ENCODE peak calls at places on chromosome 2, in four cellular contexts. K, N, V and X are unnamed samples. For H3K9me1, the result is how much of the 10 kb centered on the place peaks cover.

GRCh38 chr2:74373985-74374384 is 6.1 kb downstream of the DCTN1 start:
- DNase-seq in K (no peak), N (no peak), V (no peak), X (no peak)

GRCh38 chr2:108575132-108575966 is 41.1 kb downstream of the LIMS1 start:
- DNase-seq in K (no peak), N (peak), V (no peak), X (no peak)

GRCh38 chr2:224948005-224948404 is 94.3 kb downstream of the DOCK10 start:
- DNase-seq in K (no peak), N (no peak), V (no peak), X (no peak)

GRCh38 chr2:40361478-40361877 is 90.4 kb downstream of the SLC8A1 start:
- DNase-seq in K (no peak), N (no peak), V (no peak), X (no peak)

GRCh38 chr2:172084734-172085459 is 410 bp upstream of the DLX1 start:
- DNase-seq in K (peak), N (peak), V (peak), X (peak)

GRCh38 chr2:106789185-106789584 is 96.8 kb downstream of the ST6GAL2 start:
- DNase-seq in K (no peak), N (no peak), V (peak), X (no peak)

GRCh38 chr2:7057865-7058400 is 140.7 kb downstream of the RNF144A start:
- DNase-seq in K (no peak), N (no peak), V (no peak), X (no peak)

GRCh38 chr2:99640568-99641215 is 150.9 kb upstream of the REV1 start:
- DNase-seq in K (no peak), N (peak), V (no peak), X (no peak)

GRCh38 chr2:44290271-44290670 is 15.0 kb downstream of the SLC3A1 start:
- DNase-seq in K (no peak), N (peak), V (no peak), X (no peak)

GRCh38 chr2:32932825-32933755 is 13.7 kb upstream of the LTBP1 start:
- DNase-seq in K (no peak), N (no peak), V (no peak), X (no peak)

GRCh38 chr2:96917008-96917575 is 47.2 kb upstream of the SEMA4C start:
- DNase-seq in K (no peak), N (no peak), V (no peak), X (no peak)

GRCh38 chr2:2845267-2845666 is 514.2 kb upstream of the MYT1L start:
- DNase-seq in K (no peak), N (no peak), V (no peak), X (no peak)

GRCh38 chr2:237549216-237550056 is 16.9 kb upstream of the PRLH start:
- DNase-seq in K (no peak), N (no peak), V (no peak), X (no peak)

GRCh38 chr2:190506666-190507065 is 27.9 kb downstream of the NEMP2 start:
- DNase-seq in K (no peak), N (no peak), V (no peak), X (no peak)

GRCh38 chr2:16645088-16645487 is 20.5 kb downstream of the CYRIA start:
- DNase-seq in K (no peak), N (no peak), V (no peak), X (no peak)

GRCh38 chr2:61471905-61472805 is 1.3 kb upstream of the USP34 start:
- DNase-seq in K (no peak), N (peak), V (peak), X (no peak)

GRCh38 chr2:219631925-219632757 is 4.7 kb downstream of the SLC4A3 start:
- DNase-seq in K (no peak), N (no peak), V (no peak), X (no peak)

GRCh38 chr2:53633441-53633840 is 134.2 kb upstream of the CHAC2 start:
- DNase-seq in K (no peak), N (peak), V (no peak), X (peak)

GRCh38 chr2:196333397-196333796 is 162.0 kb upstream of the STK17B start:
- DNase-seq in K (no peak), N (peak), V (no peak), X (no peak)

GRCh38 chr2:99571609-99572344 is 82.0 kb upstream of the REV1 start:
- DNase-seq in K (no peak), N (no peak), V (no peak), X (no peak)

GRCh38 chr2:225911019-225911418 is 511.5 kb downstream of the NYAP2 start:
- DNase-seq in K (no peak), N (no peak), V (no peak), X (no peak)

GRCh38 chr2:156466739-156467405 is 30.7 kb downstream of the GPD2 start:
- DNase-seq in K (peak), N (peak), V (no peak), X (no peak)

GRCh38 chr2:171763602-171764001 is 76.3 kb downstream of the DYNC1I2 start:
- DNase-seq in K (no peak), N (no peak), V (no peak), X (no peak)

GRCh38 chr2:226310081-226310625 is 489.5 kb downstream of the IRS1 start:
- DNase-seq in K (no peak), N (peak), V (no peak), X (no peak)

GRCh38 chr2:41791523-41791922 is 256.3 kb upstream of the PKDCC start:
- DNase-seq in K (peak), N (peak), V (no peak), X (no peak)

GRCh38 chr2:158878003-158878402 is 82.9 kb downstream of the DAPL1 start:
- DNase-seq in K (no peak), N (no peak), V (no peak), X (no peak)

GRCh38 chr2:84708442-84708841 is 172.4 kb downstream of the TRABD2A start:
- DNase-seq in K (no peak), N (no peak), V (no peak), X (no peak)
- H3K9me1 ChIP-seq in K (under half), N (under half), V (under half), X (under half)

GRCh38 chr2:84959045-84959493 is 11.9 kb upstream of the KCMF1 start:
- DNase-seq in K (peak), N (peak), V (no peak), X (peak)
- H3K4me2 ChIP-seq in K (peak), N (peak), V (no peak), X (peak)

GRCh38 chr2:198376677-198377076 is 572.3 kb downstream of the PLCL1 start:
- DNase-seq in K (no peak), N (peak), V (no peak), X (peak)

GRCh38 chr2:198371329-198371728 is 566.9 kb downstream of the PLCL1 start:
- DNase-seq in K (no peak), N (no peak), V (no peak), X (no peak)

GRCh38 chr2:198371902-198372611 is 567.7 kb downstream of the PLCL1 start:
- DNase-seq in K (no peak), N (no peak), V (no peak), X (no peak)

GRCh38 chr2:198375073-198375430 is 570.7 kb downstream of the PLCL1 start:
- DNase-seq in K (no peak), N (no peak), V (no peak), X (no peak)

DNA sequence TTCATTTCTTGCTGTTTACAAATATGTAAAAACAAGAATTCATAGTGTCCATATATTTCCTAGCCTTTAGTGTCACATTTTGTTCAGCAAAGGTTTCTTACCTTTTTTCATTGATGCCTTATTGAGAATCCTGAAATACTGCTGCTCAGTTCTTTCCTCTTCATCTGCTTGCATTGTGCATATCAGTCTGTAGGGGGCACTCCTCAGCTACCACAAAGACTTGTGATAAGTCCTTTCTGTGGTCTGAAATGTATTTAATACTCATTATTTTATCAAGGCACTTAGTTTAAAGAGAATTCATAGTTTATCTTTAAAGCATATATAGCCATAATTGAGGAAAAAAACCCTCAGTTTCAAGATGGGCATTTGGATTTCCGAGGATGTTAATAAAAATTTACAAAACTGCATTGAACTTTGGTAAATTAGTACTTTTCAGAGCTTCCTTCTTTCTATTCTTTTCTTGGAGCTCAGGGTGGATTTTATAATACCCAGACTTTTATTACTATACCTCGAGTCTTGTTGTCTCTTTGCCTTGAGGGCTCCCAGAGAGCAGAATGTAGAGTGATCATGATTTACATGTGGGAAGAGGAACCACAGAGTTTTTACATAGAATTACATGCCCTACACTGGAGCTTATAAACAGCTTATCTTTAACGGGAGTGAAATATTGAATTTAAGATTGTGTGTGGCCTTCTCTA is 570.1 kb downstream of the PLCL1 start:
- DNase-seq in K (peak), N (peak), V (peak), X (peak)
- TF ChIP-seq CTCF in K (peak), N (peak), V (peak), X (peak)

GRCh38 chr2:233164117-233164516 is 87.4 kb upstream of the ATG16L1 start:
- DNase-seq in K (no peak), N (no peak), V (no peak), X (no peak)
- H3K9me1 ChIP-seq in K (under half), N (under half), V (under half), X (under half)

GRCh38 chr2:67645280-67646255 is 248.4 kb downstream of the ETAA1 start:
- DNase-seq in K (no peak), N (peak), V (no peak), X (no peak)

GRCh38 chr2:67649331-67650071 is 252.4 kb downstream of the ETAA1 start:
- DNase-seq in K (peak), N (peak), V (no peak), X (no peak)

GRCh38 chr2:67652679-67653078 is 255.5 kb downstream of the ETAA1 start:
- DNase-seq in K (no peak), N (no peak), V (no peak), X (no peak)

GRCh38 chr2:67646714-67647333 is 249.7 kb downstream of the ETAA1 start:
- DNase-seq in K (no peak), N (no peak), V (no peak), X (no peak)

GRCh38 chr2:67650292-67651133 is 253.4 kb downstream of the ETAA1 start:
- DNase-seq in K (peak), N (peak), V (peak), X (peak)
- H3K4me2 ChIP-seq in K (no peak), N (peak), V (no peak), X (peak)

GRCh38 chr2:70468898-70469297 is 84.7 kb downstream of the TGFA start:
- DNase-seq in K (no peak), N (no peak), V (no peak), X (no peak)

GRCh38 chr2:70469961-70470360 is 83.7 kb downstream of the TGFA start:
- DNase-seq in K (no peak), N (no peak), V (no peak), X (no peak)

GRCh38 chr2:70471129-70471528 is 82.5 kb downstream of the TGFA start:
- DNase-seq in K (no peak), N (no peak), V (no peak), X (no peak)

GRCh38 chr2:70467831-70468810 is 85.5 kb downstream of the TGFA start:
- DNase-seq in K (no peak), N (no peak), V (no peak), X (no peak)

GRCh38 chr2:70469435-70469834 is 84.2 kb downstream of the TGFA start:
- DNase-seq in K (no peak), N (no peak), V (no peak), X (no peak)
- TF ChIP-seq CTCF in K (no peak), N (no peak), V (no peak), X (no peak)

GRCh38 chr2:127735537-127736399 is 34.5 kb downstream of the SFT2D3 start:
- DNase-seq in K (no peak), N (no peak), V (no peak), X (no peak)
- H3K9me1 ChIP-seq in K (under half), N (under half), V (under half), X (under half)